ENCODE peak calls at places on chromosomes 7 and 10, in five cellular contexts. One of them, this sample, is unnamed.
A peak's percentile ranks its signal among the peaks of the same experiment; 100 is the strongest.

GRCh38 chr7:155856656-155857055 is 44.4 kb upstream of the SHH start:
- DNase-seq in neural progenitor cell: no peak
- DNase-seq in fibroblast of lung: no peak
- DNase-seq in heart left ventricle: peak; percentile 6
- DNase-seq in amygdala: no peak
- DNase-seq in this sample: no peak

GRCh38 chr10:118349235-118349634 is 7.1 kb upstream of the FAM204A start:
- DNase-seq in amygdala: no peak
- DNase-seq in fibroblast of lung: no peak
- DNase-seq in heart left ventricle: no peak
- DNase-seq in neural progenitor cell: no peak
- DNase-seq in this sample: no peak

GRCh38 chr7:158733762-158734494 is 29.3 kb upstream of the NCAPG2 start:
- DNase-seq in neural progenitor cell: no peak
- DNase-seq in fibroblast of lung: no peak
- DNase-seq in heart left ventricle: no peak
- DNase-seq in amygdala: no peak
- DNase-seq in this sample: no peak

GRCh38 chr10:8032558-8032957 is 21.9 kb upstream of the GATA3 start:
- DNase-seq in neural progenitor cell: no peak
- DNase-seq in heart left ventricle: no peak
- DNase-seq in amygdala: no peak
- DNase-seq in fibroblast of lung: no peak
- DNase-seq in this sample: no peak

GRCh38 chr7:47945261-47946015 is 2.8 kb downstream of the PKD1L1 start:
- DNase-seq in fibroblast of lung: peak; percentile 71
- DNase-seq in amygdala: peak; percentile 26
- DNase-seq in heart left ventricle: peak; percentile 84
- DNase-seq in neural progenitor cell: peak; percentile 79
- DNase-seq in this sample: no peak

GRCh38 chr7:98281757-98282652 is 519 bp downstream of the BRI3 start:
- DNase-seq in heart left ventricle: peak; percentile 82
- DNase-seq in neural progenitor cell: peak; percentile 52
- DNase-seq in fibroblast of lung: no peak
- DNase-seq in amygdala: no peak
- DNase-seq in this sample: no peak

GRCh38 chr7:84195295-84196006 is 862 bp upstream of the SEMA3A start:
- DNase-seq in heart left ventricle: no peak
- DNase-seq in fibroblast of lung: peak; percentile 53
- DNase-seq in amygdala: no peak
- DNase-seq in neural progenitor cell: no peak
- DNase-seq in this sample: no peak

GRCh38 chr10:72803119-72803505 is 90.4 kb upstream of the OIT3 start:
- DNase-seq in amygdala: no peak
- DNase-seq in neural progenitor cell: no peak
- DNase-seq in heart left ventricle: no peak
- DNase-seq in fibroblast of lung: no peak
- DNase-seq in this sample: no peak

This sample was measured in foreskin keratinocyte.